ENCODE peak calls at places on chromosomes 7 and 10, in six cellular contexts. One of them, this sample, is unnamed.

GRCh38 chr7:127504715-127505114 is 80.7 kb downstream of the GCC1 start:
- DNase-seq in A549: peak
- DNase-seq in ovary: peak
- DNase-seq in SK-N-SH: peak
- DNase-seq in transverse colon: peak
- DNase-seq in sigmoid colon: no peak
- DNase-seq in this sample: no peak

GRCh38 chr10:96719850-96720421 is 378 bp downstream of the PIK3AP1 start:
- DNase-seq in SK-N-SH: peak
- DNase-seq in ovary: peak
- DNase-seq in transverse colon: peak
- DNase-seq in sigmoid colon: peak
- DNase-seq in A549: peak
- DNase-seq in this sample: peak

GRCh38 chr10:24952146-24952700 is at the start of gene PRTFDC1:
- DNase-seq in sigmoid colon: peak
- DNase-seq in transverse colon: peak
- DNase-seq in A549: peak
- DNase-seq in SK-N-SH: no peak
- DNase-seq in ovary: peak
- DNase-seq in this sample: peak

GRCh38 chr7:32072397-32072796 is 2.2 kb upstream of the PDE1C start:
- DNase-seq in transverse colon: no peak
- DNase-seq in A549: no peak
- DNase-seq in sigmoid colon: no peak
- DNase-seq in ovary: no peak
- DNase-seq in SK-N-SH: no peak
- DNase-seq in this sample: no peak

GRCh38 chr7:11185179-11185578 is 211.5 kb downstream of the PHF14 start:
- DNase-seq in A549: no peak
- DNase-seq in transverse colon: no peak
- DNase-seq in ovary: no peak
- DNase-seq in sigmoid colon: no peak
- DNase-seq in SK-N-SH: no peak
- DNase-seq in this sample: no peak

GRCh38 chr7:691361-692045 is 35.0 kb upstream of the DNAAF5 start:
- DNase-seq in sigmoid colon: peak
- DNase-seq in transverse colon: no peak
- DNase-seq in SK-N-SH: no peak
- DNase-seq in ovary: peak
- DNase-seq in A549: no peak
- DNase-seq in this sample: no peak

GRCh38 chr10:91090761-91091529 is 129.5 kb upstream of the PCGF5 start:
- DNase-seq in transverse colon: no peak
- DNase-seq in SK-N-SH: peak
- DNase-seq in A549: peak
- DNase-seq in sigmoid colon: no peak
- DNase-seq in ovary: no peak
- DNase-seq in this sample: no peak

GRCh38 chr10:119393421-119393820 is 149.1 kb downstream of the RGS10 start:
- DNase-seq in ovary: no peak
- DNase-seq in SK-N-SH: no peak
- DNase-seq in transverse colon: no peak
- DNase-seq in sigmoid colon: no peak
- DNase-seq in A549: no peak
- DNase-seq in this sample: no peak

GRCh38 chr10:84156768-84157167 is 16.8 kb upstream of the GPR15LG start:
- DNase-seq in SK-N-SH: no peak
- DNase-seq in transverse colon: no peak
- DNase-seq in ovary: no peak
- DNase-seq in A549: no peak
- DNase-seq in sigmoid colon: no peak
- DNase-seq in this sample: no peak

GRCh38 chr10:100909506-100910260 is 3.1 kb upstream of the SLF2 start:
- DNase-seq in ovary: no peak
- DNase-seq in sigmoid colon: no peak
- DNase-seq in A549: no peak
- DNase-seq in transverse colon: no peak
- DNase-seq in SK-N-SH: no peak
- DNase-seq in this sample: no peak
- TF ChIP-seq EP300 in ovary: no peak
- TF ChIP-seq EP300 in sigmoid colon: no peak
- TF ChIP-seq EP300 in A549: no peak
- TF ChIP-seq EP300 in transverse colon: no peak
- TF ChIP-seq EP300 in SK-N-SH: no peak
- TF ChIP-seq EP300 in this sample: no peak

DNA sequence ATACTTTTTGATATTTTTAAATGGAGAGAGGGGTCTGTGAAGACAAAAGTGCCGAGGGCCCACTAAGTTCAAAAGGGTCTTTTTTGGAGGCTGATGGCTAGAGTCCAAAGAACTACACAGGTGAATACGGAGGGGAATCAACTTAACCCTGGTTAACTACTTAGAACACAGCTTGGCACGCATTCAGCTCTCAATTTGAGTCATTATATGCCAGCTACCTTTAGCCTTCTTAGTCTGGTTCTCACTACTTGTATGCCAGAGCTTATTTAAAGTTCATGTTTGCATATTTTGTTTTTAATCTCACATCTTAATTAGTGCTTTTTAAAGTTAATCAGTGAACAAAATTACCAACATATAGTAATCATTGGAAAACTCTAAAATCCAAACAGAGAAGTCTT is 80.8 kb downstream of the VWDE start:
- DNase-seq in ovary: no peak
- DNase-seq in SK-N-SH: no peak
- DNase-seq in transverse colon: no peak
- DNase-seq in sigmoid colon: no peak
- DNase-seq in A549: no peak
- DNase-seq in this sample: peak
- H3K27ac ChIP-seq in ovary: no peak
- H3K27ac ChIP-seq in SK-N-SH: no peak
- H3K27ac ChIP-seq in transverse colon: no peak
- H3K27ac ChIP-seq in sigmoid colon: no peak
- H3K27ac ChIP-seq in A549: no peak
- H3K27ac ChIP-seq in this sample: no peak

GRCh38 chr7:141014523-141015395 is at the start of gene MRPS33:
- DNase-seq in ovary: peak
- DNase-seq in SK-N-SH: peak
- DNase-seq in A549: peak
- DNase-seq in transverse colon: peak
- DNase-seq in sigmoid colon: peak
- DNase-seq in this sample: peak
- TF ChIP-seq CTCF in ovary: no peak
- TF ChIP-seq CTCF in SK-N-SH: peak
- TF ChIP-seq CTCF in A549: peak
- TF ChIP-seq CTCF in transverse colon: peak
- TF ChIP-seq CTCF in sigmoid colon: no peak
- TF ChIP-seq CTCF in this sample: no peak

DNA sequence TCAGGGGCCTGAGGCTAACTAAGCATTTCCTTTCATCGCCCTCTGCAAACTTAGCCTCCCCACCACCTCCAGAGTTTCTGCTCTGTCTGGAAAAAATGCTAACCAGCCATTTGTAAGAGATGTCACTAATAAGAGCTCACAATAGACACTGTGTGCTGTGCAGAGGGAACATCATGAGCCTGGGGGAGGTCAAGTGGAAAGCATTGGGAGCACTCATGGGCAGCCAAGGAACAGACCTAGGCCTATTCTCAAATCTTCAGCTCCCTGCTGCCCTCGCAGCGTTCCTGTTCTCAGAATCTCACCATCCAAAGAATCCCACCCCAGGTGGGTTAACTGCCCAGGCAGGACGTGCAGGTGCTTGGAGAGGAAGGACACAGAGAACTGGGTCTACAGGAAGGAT is 27.1 kb upstream of the GPAM start:
- DNase-seq in ovary: no peak
- DNase-seq in sigmoid colon: no peak
- DNase-seq in SK-N-SH: no peak
- DNase-seq in A549: no peak
- DNase-seq in transverse colon: no peak
- DNase-seq in this sample: no peak
- TF ChIP-seq EP300 in ovary: no peak
- TF ChIP-seq EP300 in sigmoid colon: no peak
- TF ChIP-seq EP300 in SK-N-SH: no peak
- TF ChIP-seq EP300 in A549: no peak
- TF ChIP-seq EP300 in transverse colon: no peak
- TF ChIP-seq EP300 in this sample: no peak

DNA sequence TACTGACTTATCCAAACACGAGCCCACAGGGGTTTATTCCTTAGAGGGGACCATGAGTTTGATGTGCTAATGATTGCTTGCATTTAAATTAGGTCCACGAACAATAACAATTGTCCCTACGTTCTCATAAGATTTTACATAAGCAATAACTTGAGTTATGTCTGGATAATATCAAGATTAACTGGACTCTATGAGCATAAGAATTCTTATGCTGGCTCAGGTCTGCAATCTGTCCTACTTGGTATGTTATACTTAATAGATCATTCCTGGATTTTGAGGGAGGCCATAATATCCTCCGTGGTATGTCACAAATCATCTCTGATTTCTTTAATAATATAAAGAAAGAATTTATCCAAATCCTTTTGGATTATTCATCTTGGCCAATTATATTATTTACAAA is 552.3 kb downstream of the KCNMA1 start:
- DNase-seq in sigmoid colon: no peak
- DNase-seq in ovary: no peak
- DNase-seq in SK-N-SH: no peak
- DNase-seq in transverse colon: no peak
- DNase-seq in A549: no peak
- DNase-seq in this sample: no peak
- H3K27ac ChIP-seq in sigmoid colon: peak
- H3K27ac ChIP-seq in ovary: no peak
- H3K27ac ChIP-seq in SK-N-SH: no peak
- H3K27ac ChIP-seq in transverse colon: peak
- H3K27ac ChIP-seq in A549: no peak
- H3K27ac ChIP-seq in this sample: no peak

DNA sequence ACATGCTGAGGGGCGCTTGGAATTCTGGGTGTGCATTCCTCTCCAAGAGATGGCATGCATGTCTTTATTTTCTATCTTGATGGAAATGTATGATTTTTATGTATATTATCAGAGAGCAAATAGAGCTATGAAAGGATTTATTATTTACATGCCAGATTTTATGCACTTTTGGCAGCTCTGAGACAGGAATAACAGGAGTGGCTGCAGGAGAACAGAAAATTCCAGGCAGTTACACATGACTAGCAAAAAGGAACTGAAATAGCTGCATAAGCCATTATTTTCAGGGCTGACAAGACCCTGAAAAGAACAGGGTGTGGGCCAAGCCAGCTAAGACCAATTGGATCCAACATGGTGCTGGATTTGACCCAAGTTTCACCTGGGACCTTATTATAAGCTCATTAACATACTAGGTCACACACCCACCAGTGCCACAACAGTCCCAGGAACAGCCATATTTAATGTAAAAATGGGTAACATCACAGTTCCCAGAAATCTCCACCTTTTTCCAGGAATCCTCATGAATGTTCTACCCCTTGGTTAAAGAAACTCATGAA is 43.2 kb upstream of the ACSL5 start:
- DNase-seq in ovary: no peak
- DNase-seq in SK-N-SH: no peak
- DNase-seq in A549: no peak
- DNase-seq in sigmoid colon: no peak
- DNase-seq in transverse colon: no peak
- DNase-seq in this sample: peak
- TF ChIP-seq CTCF in ovary: no peak
- TF ChIP-seq CTCF in SK-N-SH: no peak
- TF ChIP-seq CTCF in A549: no peak
- TF ChIP-seq CTCF in sigmoid colon: no peak
- TF ChIP-seq CTCF in transverse colon: no peak
- TF ChIP-seq CTCF in this sample: no peak

DNA sequence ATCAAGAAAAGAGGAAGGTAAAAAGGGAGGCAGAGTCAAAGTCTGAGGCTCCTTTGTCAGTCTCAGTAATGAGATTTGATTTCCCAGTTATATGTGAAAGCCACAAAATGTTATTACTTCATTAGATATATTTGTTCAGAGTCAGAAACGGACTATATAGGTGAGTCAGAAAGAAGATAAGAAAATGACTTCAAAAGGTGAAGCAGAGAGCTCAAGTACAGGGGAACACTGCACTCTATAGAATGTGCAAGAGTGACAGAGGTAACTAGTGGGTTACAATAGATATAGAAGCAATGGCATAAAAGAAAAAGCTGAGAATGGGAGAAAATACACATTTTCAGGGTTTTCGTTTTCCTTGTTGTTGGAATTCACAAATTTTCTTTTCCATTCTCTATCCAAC is 43.3 kb downstream of the DGKB start:
- DNase-seq in SK-N-SH: no peak
- DNase-seq in sigmoid colon: no peak
- DNase-seq in A549: no peak
- DNase-seq in transverse colon: no peak
- DNase-seq in ovary: no peak
- DNase-seq in this sample: no peak
- TF ChIP-seq EP300 in SK-N-SH: no peak
- TF ChIP-seq EP300 in sigmoid colon: no peak
- TF ChIP-seq EP300 in A549: no peak
- TF ChIP-seq EP300 in transverse colon: no peak
- TF ChIP-seq EP300 in ovary: no peak
- TF ChIP-seq EP300 in this sample: no peak

DNA sequence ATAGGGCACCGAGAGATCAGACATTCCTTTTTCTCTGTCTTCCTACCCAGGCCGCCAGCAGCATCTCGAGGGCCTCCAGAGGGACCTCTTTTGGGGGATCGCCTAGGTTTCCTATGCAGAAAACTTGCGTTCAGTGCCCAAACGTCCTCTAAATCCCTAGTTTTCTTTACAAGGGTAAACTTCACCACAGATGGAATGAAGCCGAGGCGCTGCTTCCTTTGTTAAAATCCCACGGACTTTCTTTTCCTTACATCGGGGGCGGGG is 982 bp downstream of the RHEB start:
- DNase-seq in A549: no peak
- DNase-seq in sigmoid colon: no peak
- DNase-seq in SK-N-SH: no peak
- DNase-seq in ovary: no peak
- DNase-seq in transverse colon: no peak
- DNase-seq in this sample: no peak
- H3K27ac ChIP-seq in A549: peak
- H3K27ac ChIP-seq in sigmoid colon: peak
- H3K27ac ChIP-seq in SK-N-SH: peak
- H3K27ac ChIP-seq in ovary: peak
- H3K27ac ChIP-seq in transverse colon: peak
- H3K27ac ChIP-seq in this sample: peak

This sample was measured in stomach.